ENCODE peak calls at places on chromosome 20, in six cellular contexts. Q is GM23248; F is fibroblast of pulmonary artery; Z is central memory CD4-positive, alpha-beta T cell; H is HEK293T; V is substantia nigra. M is an unnamed sample.

GRCh38 chr20:48823960-48824497 is 3.8 kb downstream of the PREX1 start:
- DNase-seq in Q (peak), F (peak), Z (no peak), H (no peak), V (no peak), M (peak)

GRCh38 chr20:5835234-5835845 is 85.1 kb downstream of the SHLD1 start:
- DNase-seq in Q (peak), F (peak), Z (no peak), H (no peak), V (no peak), M (peak)

GRCh38 chr20:51272392-51272791 is 249.5 kb upstream of the KCNG1 start:
- DNase-seq in Q (peak), F (peak), Z (no peak), H (no peak), V (no peak), M (peak)

GRCh38 chr20:22686097-22686496 is 101.7 kb upstream of the FOXA2 start:
- DNase-seq in Q (peak), F (peak), Z (no peak), H (peak), V (no peak), M (peak)

GRCh38 chr20:14860410-14860814 is 523.0 kb upstream of the FLRT3 start:
- DNase-seq in Q (no peak), F (no peak), Z (no peak), H (no peak), V (no peak), M (no peak)

GRCh38 chr20:35111141-35111888 is 18.7 kb upstream of the TRPC4AP start:
- DNase-seq in Q (peak), F (peak), Z (no peak), H (no peak), V (no peak), M (peak)

GRCh38 chr20:46870041-46870440 is 24.6 kb upstream of the EYA2 start:
- DNase-seq in Q (no peak), F (no peak), Z (no peak), H (no peak), V (no peak), M (no peak)

GRCh38 chr20:52340036-52340634 is 148.6 kb upstream of the ZFP64 start:
- DNase-seq in Q (peak), F (peak), Z (no peak), H (peak), V (no peak), M (peak)

GRCh38 chr20:45452772-45453171 is 16.8 kb upstream of the WFDC2 start:
- DNase-seq in Q (no peak), F (no peak), Z (no peak), H (no peak), V (no peak), M (no peak)

GRCh38 chr20:19821605-19822004 is 63.5 kb downstream of the RIN2 start:
- DNase-seq in Q (no peak), F (no peak), Z (no peak), H (no peak), V (no peak), M (no peak)

GRCh38 chr20:18852318-18852717 is 38.7 kb downstream of the SCP2D1 start:
- DNase-seq in Q (no peak), F (no peak), Z (no peak), H (no peak), V (no peak), M (no peak)

GRCh38 chr20:9068896-9069663 is at the start of gene PLCB4:
- DNase-seq in Q (peak), F (peak), Z (no peak), H (peak), V (no peak), M (peak)